ENCODE peak calls at places on chromosomes 6 and 20, in ten cellular contexts. One of them, this sample, is unnamed.

GRCh38 chr6:140988780-140989179 is 1143.9 kb upstream of the GJE1 start:
- DNase-seq in RWPE2: no peak
- DNase-seq in colonic mucosa: no peak
- DNase-seq in heart left ventricle: no peak
- DNase-seq in OCI-LY7: no peak
- DNase-seq in cardiac muscle cell: no peak
- DNase-seq in left ventricle myocardium inferior: no peak
- DNase-seq in A549: no peak
- DNase-seq in fibroblast of lung: no peak
- DNase-seq in transverse colon: no peak
- DNase-seq in this sample: no peak

GRCh38 chr6:97626586-97627441 is 343.8 kb upstream of the MMS22L start:
- DNase-seq in RWPE2: no peak
- DNase-seq in fibroblast of lung: peak
- DNase-seq in left ventricle myocardium inferior: no peak
- DNase-seq in transverse colon: no peak
- DNase-seq in heart left ventricle: no peak
- DNase-seq in colonic mucosa: no peak
- DNase-seq in cardiac muscle cell: no peak
- DNase-seq in A549: no peak
- DNase-seq in OCI-LY7: peak
- DNase-seq in this sample: no peak

GRCh38 chr6:111596784-111597183 is 8.9 kb downstream of the TRAF3IP2 start:
- DNase-seq in fibroblast of lung: no peak
- DNase-seq in RWPE2: no peak
- DNase-seq in left ventricle myocardium inferior: no peak
- DNase-seq in A549: no peak
- DNase-seq in colonic mucosa: no peak
- DNase-seq in heart left ventricle: no peak
- DNase-seq in OCI-LY7: no peak
- DNase-seq in cardiac muscle cell: no peak
- DNase-seq in transverse colon: no peak
- DNase-seq in this sample: no peak

GRCh38 chr6:51303313-51303712 is 484.6 kb downstream of the TFAP2B start:
- DNase-seq in fibroblast of lung: no peak
- DNase-seq in OCI-LY7: no peak
- DNase-seq in colonic mucosa: no peak
- DNase-seq in RWPE2: no peak
- DNase-seq in heart left ventricle: no peak
- DNase-seq in A549: no peak
- DNase-seq in cardiac muscle cell: no peak
- DNase-seq in transverse colon: no peak
- DNase-seq in left ventricle myocardium inferior: no peak
- DNase-seq in this sample: no peak

GRCh38 chr6:137729866-137730629 is 137.0 kb upstream of the TNFAIP3 start:
- DNase-seq in colonic mucosa: no peak
- DNase-seq in transverse colon: no peak
- DNase-seq in fibroblast of lung: no peak
- DNase-seq in RWPE2: no peak
- DNase-seq in OCI-LY7: no peak
- DNase-seq in left ventricle myocardium inferior: no peak
- DNase-seq in heart left ventricle: no peak
- DNase-seq in cardiac muscle cell: peak
- DNase-seq in A549: no peak
- DNase-seq in this sample: no peak

GRCh38 chr6:10585232-10585887 is 64.2 kb downstream of the GCNT2 start:
- DNase-seq in fibroblast of lung: peak
- DNase-seq in cardiac muscle cell: no peak
- DNase-seq in left ventricle myocardium inferior: no peak
- DNase-seq in transverse colon: no peak
- DNase-seq in OCI-LY7: no peak
- DNase-seq in RWPE2: no peak
- DNase-seq in colonic mucosa: no peak
- DNase-seq in heart left ventricle: no peak
- DNase-seq in A549: no peak
- DNase-seq in this sample: no peak

GRCh38 chr6:75934643-75935472 is 137.6 kb downstream of the IMPG1 start:
- DNase-seq in RWPE2: no peak
- DNase-seq in fibroblast of lung: peak
- DNase-seq in colonic mucosa: peak
- DNase-seq in cardiac muscle cell: peak
- DNase-seq in A549: peak
- DNase-seq in left ventricle myocardium inferior: no peak
- DNase-seq in OCI-LY7: peak
- DNase-seq in heart left ventricle: no peak
- DNase-seq in transverse colon: peak
- DNase-seq in this sample: peak

GRCh38 chr6:56143796-56144195 is 103.6 kb downstream of the COL21A1 start:
- DNase-seq in OCI-LY7: no peak
- DNase-seq in fibroblast of lung: no peak
- DNase-seq in A549: no peak
- DNase-seq in cardiac muscle cell: no peak
- DNase-seq in RWPE2: no peak
- DNase-seq in colonic mucosa: no peak
- DNase-seq in left ventricle myocardium inferior: no peak
- DNase-seq in heart left ventricle: no peak
- DNase-seq in transverse colon: no peak
- DNase-seq in this sample: no peak

GRCh38 chr6:90934081-90934480 is 347.2 kb upstream of the MAP3K7 start:
- DNase-seq in transverse colon: no peak
- DNase-seq in cardiac muscle cell: no peak
- DNase-seq in left ventricle myocardium inferior: no peak
- DNase-seq in fibroblast of lung: no peak
- DNase-seq in RWPE2: no peak
- DNase-seq in colonic mucosa: no peak
- DNase-seq in OCI-LY7: no peak
- DNase-seq in heart left ventricle: no peak
- DNase-seq in A549: no peak
- DNase-seq in this sample: no peak

GRCh38 chr6:14361956-14362587 is 244.5 kb downstream of the CD83 start:
- DNase-seq in colonic mucosa: no peak
- DNase-seq in cardiac muscle cell: no peak
- DNase-seq in A549: no peak
- DNase-seq in OCI-LY7: no peak
- DNase-seq in RWPE2: no peak
- DNase-seq in heart left ventricle: peak
- DNase-seq in transverse colon: no peak
- DNase-seq in fibroblast of lung: no peak
- DNase-seq in left ventricle myocardium inferior: peak
- DNase-seq in this sample: no peak

GRCh38 chr20:34302312-34302722 is 838 bp downstream of the AHCY start:
- DNase-seq in left ventricle myocardium inferior: no peak
- DNase-seq in heart left ventricle: no peak
- DNase-seq in fibroblast of lung: peak
- DNase-seq in transverse colon: no peak
- DNase-seq in OCI-LY7: no peak
- DNase-seq in cardiac muscle cell: peak
- DNase-seq in A549: peak
- DNase-seq in colonic mucosa: no peak
- DNase-seq in RWPE2: no peak
- DNase-seq in this sample: no peak
- TF ChIP-seq CTCF in left ventricle myocardium inferior: no peak
- TF ChIP-seq CTCF in heart left ventricle: no peak
- TF ChIP-seq CTCF in fibroblast of lung: no peak
- TF ChIP-seq CTCF in transverse colon: peak
- TF ChIP-seq CTCF in OCI-LY7: peak
- TF ChIP-seq CTCF in cardiac muscle cell: peak
- TF ChIP-seq CTCF in A549: no peak
- TF ChIP-seq CTCF in colonic mucosa: no peak
- TF ChIP-seq CTCF in RWPE2: peak
- TF ChIP-seq CTCF in this sample: no peak

DNA sequence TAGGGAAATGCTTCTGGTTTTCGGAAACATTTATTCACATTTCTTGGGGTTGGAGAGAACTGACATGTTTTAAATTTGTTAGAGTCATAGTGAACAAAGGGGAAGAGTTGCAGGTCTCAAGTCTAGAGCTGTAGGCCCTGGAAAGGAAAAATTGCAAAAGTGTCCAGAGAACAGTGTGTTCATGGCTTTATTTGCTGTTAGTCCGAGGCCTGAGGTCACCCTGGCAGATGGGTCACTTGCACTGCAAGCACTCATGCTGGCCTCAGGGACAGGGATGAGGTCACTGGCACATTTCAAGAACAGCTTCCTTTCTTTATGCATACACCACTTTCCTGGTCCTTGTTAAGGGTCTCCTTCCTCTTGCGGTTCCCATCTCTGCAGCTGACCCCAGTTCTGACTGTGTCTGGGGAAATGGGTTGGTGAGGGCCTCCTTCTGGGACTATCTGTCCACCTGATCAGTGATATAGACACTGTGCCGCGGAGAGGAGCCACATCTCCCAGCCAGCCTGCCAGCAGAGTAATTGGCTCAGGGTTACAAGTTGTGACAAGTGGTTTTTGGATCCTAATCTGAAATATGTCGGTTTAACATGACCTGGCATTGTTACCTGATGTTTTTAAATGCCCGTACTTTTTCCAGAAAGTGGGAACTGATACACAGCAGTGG is 194.0 kb downstream of the EYA4 start:
- DNase-seq in A549: no peak
- DNase-seq in colonic mucosa: no peak
- DNase-seq in RWPE2: no peak
- DNase-seq in OCI-LY7: no peak
- DNase-seq in fibroblast of lung: peak
- DNase-seq in transverse colon: no peak
- DNase-seq in cardiac muscle cell: no peak
- DNase-seq in left ventricle myocardium inferior: peak
- DNase-seq in heart left ventricle: peak
- DNase-seq in this sample: no peak
- H3K27ac ChIP-seq in A549: no peak
- H3K27ac ChIP-seq in colonic mucosa: no peak
- H3K27ac ChIP-seq in RWPE2: no peak
- H3K27ac ChIP-seq in OCI-LY7: no peak
- H3K27ac ChIP-seq in fibroblast of lung: no peak
- H3K27ac ChIP-seq in transverse colon: no peak
- H3K27ac ChIP-seq in cardiac muscle cell: no peak
- H3K27ac ChIP-seq in left ventricle myocardium inferior: peak
- H3K27ac ChIP-seq in heart left ventricle: peak
- H3K27ac ChIP-seq in this sample: no peak

GRCh38 chr6:160163425-160163824 is 41.8 kb downstream of the SLC22A1 start:
- DNase-seq in fibroblast of lung: no peak
- DNase-seq in cardiac muscle cell: no peak
- DNase-seq in heart left ventricle: no peak
- DNase-seq in RWPE2: no peak
- DNase-seq in OCI-LY7: no peak
- DNase-seq in A549: no peak
- DNase-seq in colonic mucosa: no peak
- DNase-seq in transverse colon: no peak
- DNase-seq in left ventricle myocardium inferior: no peak
- DNase-seq in this sample: no peak

GRCh38 chr6:160160929-160161646 is 39.5 kb downstream of the SLC22A1 start:
- DNase-seq in colonic mucosa: no peak
- DNase-seq in A549: no peak
- DNase-seq in RWPE2: no peak
- DNase-seq in OCI-LY7: no peak
- DNase-seq in heart left ventricle: no peak
- DNase-seq in transverse colon: no peak
- DNase-seq in left ventricle myocardium inferior: no peak
- DNase-seq in cardiac muscle cell: no peak
- DNase-seq in fibroblast of lung: no peak
- DNase-seq in this sample: no peak

GRCh38 chr6:160161647-160161986 is 40.0 kb downstream of the SLC22A1 start:
- DNase-seq in cardiac muscle cell: no peak
- DNase-seq in colonic mucosa: no peak
- DNase-seq in left ventricle myocardium inferior: no peak
- DNase-seq in transverse colon: no peak
- DNase-seq in A549: no peak
- DNase-seq in OCI-LY7: no peak
- DNase-seq in fibroblast of lung: no peak
- DNase-seq in heart left ventricle: no peak
- DNase-seq in RWPE2: no peak
- DNase-seq in this sample: no peak

GRCh38 chr6:160162167-160162566 is 40.6 kb downstream of the SLC22A1 start:
- DNase-seq in cardiac muscle cell: no peak
- DNase-seq in left ventricle myocardium inferior: no peak
- DNase-seq in A549: no peak
- DNase-seq in RWPE2: no peak
- DNase-seq in fibroblast of lung: no peak
- DNase-seq in colonic mucosa: no peak
- DNase-seq in heart left ventricle: no peak
- DNase-seq in transverse colon: no peak
- DNase-seq in OCI-LY7: no peak
- DNase-seq in this sample: no peak

DNA sequence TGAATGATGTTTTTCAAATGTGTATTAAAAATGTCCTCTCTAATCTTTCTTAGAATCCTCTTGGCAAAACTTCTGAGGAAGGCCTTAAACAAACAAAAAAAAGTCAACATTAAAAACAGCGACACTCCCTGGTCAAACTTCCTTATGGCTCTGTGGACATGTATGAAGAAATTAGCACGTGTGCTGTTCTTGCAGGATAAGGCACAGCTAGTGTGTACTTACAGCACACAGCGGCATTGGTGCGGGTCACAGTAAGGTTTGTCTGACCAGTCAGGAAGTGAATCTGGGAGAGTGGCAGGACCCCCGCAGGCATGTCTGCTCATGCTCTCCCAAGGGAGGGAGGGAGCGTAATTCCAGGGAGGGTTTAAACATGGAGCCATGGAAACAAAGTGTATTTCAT is 38.8 kb downstream of the SLC22A1 start:
- DNase-seq in cardiac muscle cell: no peak
- DNase-seq in left ventricle myocardium inferior: no peak
- DNase-seq in colonic mucosa: peak
- DNase-seq in RWPE2: no peak
- DNase-seq in A549: no peak
- DNase-seq in fibroblast of lung: peak
- DNase-seq in heart left ventricle: no peak
- DNase-seq in OCI-LY7: no peak
- DNase-seq in transverse colon: peak
- DNase-seq in this sample: peak
- TF ChIP-seq CTCF in cardiac muscle cell: no peak
- TF ChIP-seq CTCF in left ventricle myocardium inferior: no peak
- TF ChIP-seq CTCF in colonic mucosa: no peak
- TF ChIP-seq CTCF in RWPE2: no peak
- TF ChIP-seq CTCF in A549: peak
- TF ChIP-seq CTCF in fibroblast of lung: peak
- TF ChIP-seq CTCF in heart left ventricle: no peak
- TF ChIP-seq CTCF in OCI-LY7: no peak
- TF ChIP-seq CTCF in transverse colon: peak
- TF ChIP-seq CTCF in this sample: peak

GRCh38 chr6:41536884-41537347 is 9.3 kb upstream of the FOXP4 start:
- DNase-seq in heart left ventricle: peak
- DNase-seq in OCI-LY7: no peak
- DNase-seq in cardiac muscle cell: peak
- DNase-seq in transverse colon: peak
- DNase-seq in colonic mucosa: peak
- DNase-seq in RWPE2: no peak
- DNase-seq in left ventricle myocardium inferior: no peak
- DNase-seq in fibroblast of lung: no peak
- DNase-seq in A549: no peak
- DNase-seq in this sample: peak
- H3K27ac ChIP-seq in heart left ventricle: no peak
- H3K27ac ChIP-seq in OCI-LY7: no peak
- H3K27ac ChIP-seq in cardiac muscle cell: no peak
- H3K27ac ChIP-seq in transverse colon: peak
- H3K27ac ChIP-seq in colonic mucosa: peak
- H3K27ac ChIP-seq in RWPE2: no peak
- H3K27ac ChIP-seq in left ventricle myocardium inferior: no peak
- H3K27ac ChIP-seq in fibroblast of lung: no peak
- H3K27ac ChIP-seq in A549: no peak
- H3K27ac ChIP-seq in this sample: peak

This sample was measured in body of pancreas.